ENCODE peak calls at places on chromosomes 1 and 21, in nine cellular contexts. Z is HT1080; N is A549; Y is stimulated activated CD8-positive, alpha-beta memory T cell treated with anti-CD3 and anti-CD28 coated beads, Interleukin-15, amount 100 ng/mL, for 48 hours; K is fibroblast of villous mesenchyme; G is ELR; X is skeletal muscle cell; J is anterior cingulate cortex; S is activated gamma-delta T cell treated with Interleukin-2 at 50 U/mL for 16 hours. Q is an unnamed sample.

GRCh38 chr1:48329489-48329888 is 107.0 kb downstream of the SLC5A9 start:
- DNase-seq in K (no peak), G (no peak), J (no peak), Y (no peak), Z (no peak), X (no peak), N (no peak), S (no peak), Q (no peak)

GRCh38 chr1:183870351-183871077 is 65.6 kb downstream of the RGL1 start:
- DNase-seq in J (no peak), N (no peak), Z (no peak), G (peak), Y (no peak), X (no peak), K (peak), S (no peak), Q (no peak)

GRCh38 chr1:53075206-53075605 is 13.2 kb downstream of the PODN start:
- DNase-seq in Z (no peak), S (no peak), X (no peak), N (no peak), G (no peak), J (no peak), K (no peak), Y (no peak), Q (no peak)

GRCh38 chr1:155420788-155421187 is 100.1 kb downstream of the RUSC1 start:
- DNase-seq in S (no peak), G (no peak), X (no peak), K (no peak), Y (no peak), N (no peak), J (no peak), Z (no peak), Q (no peak)

GRCh38 chr1:147600119-147601111 is 59.1 kb downstream of the BCL9 start:
- DNase-seq in G (peak), K (peak), N (peak), Z (peak), J (no peak), X (peak), S (no peak), Y (peak), Q (no peak)

GRCh38 chr1:181635108-181635507 is 151.8 kb downstream of the CACNA1E start:
- DNase-seq in X (no peak), K (no peak), N (no peak), S (no peak), Z (no peak), G (no peak), J (no peak), Y (no peak), Q (no peak)

GRCh38 chr1:187839873-187840272 is 1011.1 kb downstream of the PLA2G4A start:
- DNase-seq in Y (no peak), X (no peak), G (peak), S (no peak), J (no peak), Z (peak), K (no peak), N (no peak), Q (no peak)

GRCh38 chr1:206766251-206766856 is 4.2 kb upstream of the IL19 start:
- DNase-seq in K (peak), G (peak), J (no peak), S (peak), Z (peak), N (no peak), X (peak), Y (peak), Q (peak)

GRCh38 chr1:206631085-206631509 is 4.2 kb upstream of the DYRK3 start:
- DNase-seq in G (peak), J (peak), Y (no peak), S (no peak), Z (peak), K (peak), N (peak), X (peak), Q (no peak)

GRCh38 chr1:168085401-168085872 is 51.3 kb downstream of the GPR161 start:
- DNase-seq in X (no peak), N (no peak), G (no peak), J (no peak), Y (no peak), Z (no peak), S (no peak), K (no peak), Q (no peak)

GRCh38 chr1:183554577-183554976 is 35.7 kb downstream of the NCF2 start:
- DNase-seq in N (no peak), Z (no peak), J (no peak), G (no peak), S (no peak), K (no peak), Y (no peak), X (no peak), Q (no peak)

GRCh38 chr1:245404952-245405351 is 250.2 kb downstream of the KIF26B start:
- DNase-seq in K (no peak), X (no peak), N (no peak), G (no peak), Z (no peak), Y (no peak), S (no peak), J (no peak), Q (no peak)

GRCh38 chr1:175877939-175878730 is 134.7 kb upstream of the TNR start:
- DNase-seq in Y (no peak), K (no peak), Z (no peak), G (no peak), S (no peak), N (no peak), X (no peak), J (peak), Q (no peak)

GRCh38 chr1:59092126-59092525 is 204.8 kb upstream of the FGGY start:
- DNase-seq in K (no peak), N (no peak), X (no peak), Y (no peak), J (no peak), G (peak), S (no peak), Z (peak), Q (no peak)

GRCh38 chr1:6464915-6465314 is 1.1 kb downstream of the TNFRSF25 start:
- DNase-seq in J (no peak), N (no peak), K (no peak), Z (no peak), G (no peak), S (no peak), X (no peak), Y (no peak), Q (no peak)

GRCh38 chr1:72606216-72606615 is 323.9 kb upstream of the NEGR1 start:
- DNase-seq in X (no peak), N (no peak), G (no peak), Y (no peak), Z (no peak), K (no peak), S (no peak), J (no peak), Q (no peak)

GRCh38 chr1:44260792-44261474 is 47.7 kb downstream of the DMAP1 start:
- DNase-seq in K (no peak), G (no peak), N (no peak), Y (no peak), J (no peak), S (no peak), X (no peak), Z (no peak), Q (no peak)

GRCh38 chr1:212518188-212518951 is 85.7 kb downstream of the NENF start:
- DNase-seq in Y (no peak), S (no peak), G (peak), K (peak), X (no peak), J (no peak), N (peak), Z (peak), Q (no peak)

GRCh38 chr1:236354330-236355147 is 39.5 kb upstream of the EDARADD start:
- DNase-seq in J (no peak), S (no peak), G (peak), N (no peak), X (no peak), Z (peak), Y (no peak), K (peak), Q (no peak)

GRCh38 chr1:21414002-21414401 is 25.9 kb upstream of the NBPF3 start:
- DNase-seq in Z (no peak), S (no peak), J (no peak), N (no peak), K (no peak), X (no peak), Y (no peak), G (no peak), Q (no peak)

GRCh38 chr1:34591751-34592629 is 162.9 kb upstream of the GJB5 start:
- DNase-seq in S (no peak), Y (no peak), X (no peak), G (peak), K (no peak), Z (no peak), J (no peak), N (no peak), Q (no peak)

GRCh38 chr1:39102537-39103320 is 76.6 kb downstream of the NDUFS5 start:
- DNase-seq in Z (peak), Y (no peak), S (peak), G (peak), K (peak), N (peak), X (peak), J (peak), Q (no peak)

GRCh38 chr21:41642399-41642798 is 124.5 kb downstream of the RIPK4 start:
- DNase-seq in Y (no peak), Z (no peak), K (no peak), J (no peak), X (no peak), N (no peak), S (no peak), G (peak), Q (no peak)

GRCh38 chr1:187338762-187339412 is 510.1 kb downstream of the PLA2G4A start:
- DNase-seq in J (no peak), G (peak), Z (peak), N (no peak), Y (no peak), K (no peak), X (no peak), S (no peak), Q (no peak)

GRCh38 chr1:18079941-18080340 is 27.7 kb upstream of the IGSF21 start:
- DNase-seq in S (no peak), G (no peak), N (no peak), J (no peak), Y (no peak), Z (no peak), K (no peak), X (no peak), Q (no peak)

GRCh38 chr1:226628624-226629155 is 80.1 kb downstream of the STUM start:
- DNase-seq in X (no peak), Z (no peak), K (no peak), N (no peak), Y (no peak), S (no peak), J (no peak), G (no peak), Q (no peak)

GRCh38 chr1:149885364-149886111 is 13.8 kb upstream of the BOLA1 start:
- DNase-seq in X (no peak), J (peak), Z (peak), G (peak), N (peak), S (peak), Y (peak), K (peak), Q (peak)

GRCh38 chr1:118863688-118864087 is 124.5 kb downstream of the TBX15 start:
- DNase-seq in K (no peak), S (no peak), Z (no peak), G (no peak), Y (no peak), X (no peak), J (no peak), N (no peak), Q (no peak)

GRCh38 chr1:222240536-222241181 is 307.2 kb downstream of the HHIPL2 start:
- DNase-seq in G (peak), X (peak), N (no peak), Z (peak), Y (no peak), J (no peak), K (peak), S (no peak), Q (no peak)

GRCh38 chr1:29245876-29246275 is 9.6 kb downstream of the PTPRU start:
- DNase-seq in J (no peak), G (peak), S (no peak), X (no peak), N (no peak), Z (peak), K (peak), Y (no peak), Q (no peak)

GRCh38 chr1:19372602-19373001 is 60.5 kb downstream of the SLC66A1 start:
- DNase-seq in N (no peak), G (no peak), K (peak), Z (no peak), Y (no peak), X (no peak), S (no peak), J (no peak), Q (no peak)

GRCh38 chr1:90175490-90176157 is 180.7 kb downstream of the ZNF326 start:
- DNase-seq in J (no peak), Z (no peak), K (no peak), S (no peak), X (peak), G (no peak), Y (no peak), N (no peak), Q (no peak)

Q was measured in effector CD4-positive, alpha-beta T cell.